ENCODE peak calls at places on chromosomes 5 and 9, in ten cellular contexts. H, V, X, J, S, D, G, A, R and B are unnamed samples.
A peak's percentile ranks its signal among the peaks of the same experiment; 100 is the strongest.

GRCh38 chr9:29697011-29697410 is 2123.7 kb upstream of the C9orf72 start:
- DNase-seq in H (peak; percentile 48), V (no peak), X (no peak), J (no peak), S (no peak), D (peak; percentile 73), G (no peak), A (no peak), R (no peak), B (peak; percentile 14)

GRCh38 chr5:113612060-113612496 is 98.6 kb downstream of the YTHDC2 start:
- DNase-seq in H (peak; percentile 47), V (peak; percentile 42), X (peak; percentile 13), J (peak; percentile 6), S (no peak), D (peak; percentile 54), G (peak; percentile 46), A (no peak), R (no peak), B (peak; percentile 7)

GRCh38 chr5:172689801-172690200 is 48.7 kb downstream of the NEURL1B start:
- DNase-seq in H (no peak), V (no peak), X (no peak), J (no peak), S (no peak), D (no peak), G (no peak), A (no peak), R (no peak), B (no peak)

GRCh38 chr5:68479524-68479923 is 264.0 kb downstream of the PIK3R1 start:
- DNase-seq in H (no peak), V (no peak), X (no peak), J (no peak), S (no peak), D (no peak), G (no peak), A (no peak), R (no peak), B (no peak)

GRCh38 chr5:163914911-163915310 is 409.5 kb downstream of the MAT2B start:
- DNase-seq in H (no peak), V (no peak), X (no peak), J (no peak), S (no peak), D (no peak), G (peak; percentile 83), A (no peak), R (peak; percentile 44), B (no peak)

GRCh38 chr9:69425402-69425801 is 100.4 kb downstream of the ENTREP1 start:
- DNase-seq in H (no peak), V (no peak), X (no peak), J (no peak), S (no peak), D (no peak), G (no peak), A (no peak), R (no peak), B (no peak)

GRCh38 chr5:139147743-139148079 is 50.5 kb downstream of the SIL1 start:
- DNase-seq in H (peak; percentile 72), V (peak; percentile 77), X (no peak), J (no peak), S (no peak), D (peak; percentile 53), G (no peak), A (no peak), R (peak; percentile 72), B (peak; percentile 45)

GRCh38 chr9:93128011-93128714 is 5.9 kb downstream of the NINJ1 start:
- DNase-seq in H (no peak), V (no peak), X (no peak), J (no peak), S (no peak), D (no peak), G (no peak), A (no peak), R (peak; percentile 35), B (no peak)

GRCh38 chr5:163407034-163407652 is 30.3 kb upstream of the CCNG1 start:
- DNase-seq in H (peak; percentile 17), V (peak; percentile 60), X (no peak), J (no peak), S (peak; percentile 19), D (peak; percentile 21), G (peak; percentile 30), A (no peak), R (no peak), B (peak; percentile 6)

GRCh38 chr9:114289571-114290481 is 33.1 kb upstream of the ORM1 start:
- DNase-seq in H (no peak), V (no peak), X (no peak), J (no peak), S (no peak), D (no peak), G (no peak), A (no peak), R (peak; percentile 52), B (no peak)

GRCh38 chr5:170755679-170756456 is 27.7 kb upstream of the GABRP start:
- DNase-seq in H (no peak), V (no peak), X (no peak), J (no peak), S (no peak), D (peak; percentile 10), G (no peak), A (no peak), R (peak; percentile 86), B (no peak)

GRCh38 chr9:92759990-92760893 is 4.4 kb downstream of the BICD2 start:
- DNase-seq in H (no peak), V (peak; percentile 76), X (no peak), J (no peak), S (no peak), D (no peak), G (no peak), A (no peak), R (peak; percentile 78), B (no peak)

GRCh38 chr9:20236676-20237075 is 385.6 kb downstream of the MLLT3 start:
- DNase-seq in H (no peak), V (no peak), X (no peak), J (no peak), S (no peak), D (no peak), G (no peak), A (no peak), R (no peak), B (peak; percentile 19)

GRCh38 chr5:133746834-133747233 is 134.5 kb upstream of the FSTL4 start:
- DNase-seq in H (no peak), V (no peak), X (peak; percentile 21), J (no peak), S (no peak), D (no peak), G (peak; percentile 18), A (no peak), R (no peak), B (no peak)

GRCh38 chr9:132582276-132582785 is at the start of gene BARHL1:
- DNase-seq in H (no peak), V (no peak), X (no peak), J (no peak), S (no peak), D (no peak), G (no peak), A (no peak), R (no peak), B (no peak)

GRCh38 chr9:133658442-133659431 is 22.6 kb downstream of the DBH start:
- DNase-seq in H (peak; percentile 21), V (peak; percentile 11), X (peak; percentile 15), J (no peak), S (peak; percentile 11), D (peak; percentile 12), G (no peak), A (no peak), R (no peak), B (peak; percentile 62)

GRCh38 chr9:81665514-81665838 is 23.9 kb downstream of the TLE1 start:
- DNase-seq in H (no peak), V (no peak), X (no peak), J (no peak), S (no peak), D (no peak), G (no peak), A (no peak), R (no peak), B (no peak)

GRCh38 chr5:104650313-104650712 is 1087.7 kb upstream of the NUDT12 start:
- DNase-seq in H (no peak), V (no peak), X (no peak), J (no peak), S (no peak), D (no peak), G (no peak), A (no peak), R (no peak), B (no peak)

GRCh38 chr9:130927995-130928900 is 10.8 kb downstream of the FIBCD1 start:
- DNase-seq in H (peak; percentile 58), V (no peak), X (peak; percentile 55), J (no peak), S (peak; percentile 18), D (peak; percentile 71), G (no peak), A (peak; percentile 49), R (no peak), B (no peak)
- H3K4me3 ChIP-seq in H (no peak overlapping the region), V (no peak overlapping the region), X (peak overlapping the region; percentile 42), J (no peak overlapping the region), S (no peak overlapping the region), D (no peak overlapping the region), G (no peak overlapping the region), A (no peak overlapping the region), R (no peak overlapping the region), B (no peak overlapping the region)

GRCh38 chr9:11149065-11149464 is 536.3 kb upstream of the PTPRD start:
- DNase-seq in H (no peak), V (no peak), X (no peak), J (no peak), S (no peak), D (no peak), G (peak; percentile 28), A (no peak), R (no peak), B (no peak)
- TF ChIP-seq CTCF in H (no peak), V (no peak), X (no peak), J (no peak), S (peak; percentile 21), D (no peak), G (peak; percentile 49), A (peak; percentile 15), R (no peak), B (no peak)

DNA sequence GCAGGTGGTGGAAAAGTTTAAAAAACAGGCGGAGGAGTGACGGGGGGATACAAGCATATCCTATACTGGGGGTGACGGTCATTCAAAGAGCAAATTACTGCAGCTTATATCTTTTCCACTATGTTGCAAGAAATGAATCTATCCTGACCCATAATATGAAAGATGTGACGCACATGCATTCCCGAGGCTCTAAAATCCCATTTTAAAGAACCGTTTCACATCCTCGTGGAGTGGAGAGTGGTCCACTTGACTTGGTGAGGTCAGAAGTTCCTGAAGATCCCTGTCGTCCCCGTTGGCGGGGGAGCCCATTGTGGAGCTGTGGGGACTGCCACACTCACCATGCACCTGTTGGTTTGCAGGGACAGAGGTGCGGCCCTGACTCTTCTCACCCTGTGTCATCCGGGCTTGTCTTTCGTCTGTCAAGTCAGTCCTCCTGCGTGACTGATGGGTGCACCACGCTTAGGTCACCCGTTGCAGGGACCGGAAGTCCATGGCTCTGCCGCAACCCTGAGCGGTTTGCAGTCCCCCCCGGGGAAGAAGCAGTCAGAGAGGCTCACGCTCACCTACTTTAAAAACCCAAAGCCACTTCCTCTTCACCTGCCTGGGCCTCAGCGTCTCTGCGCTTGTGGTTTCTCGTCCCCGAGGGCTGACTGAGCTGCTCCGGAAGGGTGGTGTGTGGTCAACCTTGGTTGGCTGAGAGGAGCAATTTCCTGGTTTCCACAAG is 53.0 kb downstream of the USP20 start:
- DNase-seq in H (no peak), V (no peak), X (no peak), J (no peak), S (no peak), D (no peak), G (peak; percentile 100), A (no peak), R (peak; percentile 79), B (no peak)
- H3K4me3 ChIP-seq in H (no peak overlapping the region), V (no peak overlapping the region), X (no peak overlapping the region), J (no peak overlapping the region), S (no peak overlapping the region), D (no peak overlapping the region), G (peak overlapping the region; percentile 81), A (no peak overlapping the region), R (peak overlapping the region; percentile 16), B (no peak overlapping the region)

GRCh38 chr9:98707158-98708102 is 1.3 kb downstream of the GABBR2 start:
- DNase-seq in H (peak; percentile 82), V (peak; percentile 81), X (peak; percentile 3), J (peak; percentile 46), S (peak; percentile 52), D (peak; percentile 89), G (peak; percentile 73), A (no peak), R (peak; percentile 70), B (peak; percentile 63)
- TF ChIP-seq CTCF in H (peak; percentile 63), V (peak; percentile 74), X (peak; percentile 54), J (peak; percentile 79), S (peak; percentile 85), D (peak; percentile 82), G (peak; percentile 41), A (peak; percentile 66), R (peak; percentile 30), B (peak; percentile 61)